ENCODE peak calls at places on chromosomes 7 and 10, in four cellular contexts. M is mesothelial cell of epicardium, G is endothelial cell of umbilical vein, H is fibroblast of pulmonary artery. T is an unnamed sample.

GRCh38 chr10:60661627-60662026 is 116.7 kb upstream of the CDK1 start:
- DNase-seq in M (no peak), H (peak), G (no peak), T (no peak)

GRCh38 chr10:35217458-35217857 is 90.8 kb downstream of the CREM start:
- DNase-seq in M (no peak), G (no peak), H (peak), T (peak)

GRCh38 chr10:131193923-131194322 is 117.6 kb downstream of the TCERG1L start:
- DNase-seq in M (no peak), H (no peak), G (no peak), T (no peak)

GRCh38 chr7:148611692-148612091 is 21.1 kb downstream of the C7orf33 start:
- DNase-seq in M (no peak), G (no peak), H (no peak), T (no peak)

GRCh38 chr10:58651040-58651439 is 138.4 kb downstream of the BICC1 start:
- DNase-seq in H (peak), G (no peak), M (no peak), T (no peak)

GRCh38 chr10:30805061-30805460 is 175.5 kb upstream of the LYZL2 start:
- DNase-seq in G (no peak), H (no peak), M (no peak), T (no peak)

GRCh38 chr10:90800232-90800796 is 57.5 kb downstream of the HTR7 start:
- DNase-seq in H (no peak), G (no peak), M (no peak), T (no peak)

GRCh38 chr10:89064764-89065163 is 74.2 kb downstream of the FAS start:
- DNase-seq in H (peak), G (no peak), M (no peak), T (no peak)

GRCh38 chr7:129465080-129465479 is 30.8 kb downstream of the STRIP2 start:
- DNase-seq in M (no peak), H (no peak), G (no peak), T (no peak)

GRCh38 chr7:22989646-22990587 is 24.0 kb downstream of the HYCC1 start:
- DNase-seq in H (no peak), G (peak), M (no peak), T (no peak)

GRCh38 chr7:112422842-112423496 is 27.3 kb upstream of the IFRD1 start:
- DNase-seq in G (peak), H (peak), M (no peak), T (peak)

GRCh38 chr7:127798769-127799372 is 146.9 kb downstream of the SND1 start:
- DNase-seq in G (no peak), H (no peak), M (no peak), T (no peak)

GRCh38 chr7:22167482-22167881 is 189.5 kb downstream of the RAPGEF5 start:
- DNase-seq in H (no peak), G (no peak), M (no peak), T (no peak)

GRCh38 chr7:146115665-146116451 is 743 bp upstream of the CNTNAP2 start:
- DNase-seq in G (peak), M (peak), H (peak), T (peak)

GRCh38 chr10:96448021-96448457 is 65.7 kb downstream of the TLL2 start:
- DNase-seq in H (no peak), M (no peak), G (no peak), T (no peak)

GRCh38 chr7:123522061-123522460 is 12.3 kb downstream of the IQUB start:
- DNase-seq in G (no peak), H (no peak), M (no peak), T (no peak)

GRCh38 chr10:12503311-12503710 is 154.0 kb downstream of the CAMK1D start:
- DNase-seq in M (no peak), H (no peak), G (no peak), T (no peak)

GRCh38 chr10:61286695-61287094 is 166.5 kb downstream of the TMEM26 start:
- DNase-seq in G (no peak), M (no peak), H (no peak), T (no peak)

GRCh38 chr7:113379746-113380145 is 261.4 kb upstream of the SMIM30 start:
- DNase-seq in M (no peak), H (no peak), G (no peak), T (no peak)

GRCh38 chr10:13885238-13885990 is 298.6 kb downstream of the PRPF18 start:
- DNase-seq in M (no peak), H (no peak), G (no peak), T (no peak)

GRCh38 chr10:61904711-61905445 is 3.4 kb downstream of the ARID5B start:
- DNase-seq in H (peak), M (no peak), G (peak), T (peak)

GRCh38 chr7:48424731-48425130 is 253.5 kb downstream of the ABCA13 start:
- DNase-seq in M (no peak), G (no peak), H (no peak), T (no peak)

GRCh38 chr7:156368053-156368452 is 272.5 kb upstream of the RNF32 start:
- DNase-seq in G (no peak), H (no peak), M (no peak), T (no peak)

GRCh38 chr10:87038286-87038717 is 18.2 kb downstream of the FAM25A start:
- DNase-seq in M (no peak), H (no peak), G (no peak), T (no peak)

GRCh38 chr10:87054373-87055295 is 34.5 kb downstream of the FAM25A start:
- DNase-seq in M (no peak), H (peak), G (peak), T (no peak)

GRCh38 chr10:123865350-123865749 is 26.3 kb downstream of the CPXM2 start:
- DNase-seq in G (no peak), M (no peak), H (no peak), T (no peak)

GRCh38 chr10:78953124-78954008 is 115.4 kb upstream of the ZMIZ1 start:
- DNase-seq in M (no peak), G (no peak), H (peak), T (no peak)

GRCh38 chr10:78914502-78915330 is 154.1 kb upstream of the ZMIZ1 start:
- DNase-seq in H (no peak), M (no peak), G (no peak), T (no peak)

GRCh38 chr7:154873722-154874121 is 129.2 kb downstream of the PAXIP1 start:
- DNase-seq in M (no peak), G (no peak), H (no peak), T (no peak)

GRCh38 chr7:139252451-139252850 is 21.4 kb downstream of the UBN2 start:
- DNase-seq in M (no peak), G (no peak), H (no peak), T (no peak)